ENCODE peak calls at places on chromosomes 13 and 19, in seven cellular contexts. M is NAMALWA; H is activated naive CD4-positive, alpha-beta T cell treated with anti-CD3 and anti-CD28 coated beads for 36 hours; N is H4; K is GOT3; C is CD8-positive, alpha-beta T cell; B is non-pigmented ciliary epithelial cell. J is an unnamed sample.

GRCh38 chr19:42370667-42371066 is 19.4 kb downstream of the CNFN start:
- DNase-seq in H (no peak), N (no peak), B (no peak), C (no peak), M (no peak), K (no peak), J (no peak)

GRCh38 chr13:48431987-48432615 is 19.2 kb upstream of the LPAR6 start:
- DNase-seq in N (no peak), M (no peak), K (no peak), H (no peak), C (no peak), B (no peak), J (no peak)

GRCh38 chr19:47049307-47049700 is 880 bp upstream of the TMEM160 start:
- DNase-seq in K (no peak), H (no peak), B (peak), M (no peak), C (no peak), N (no peak), J (no peak)

GRCh38 chr19:45404557-45405434 is at the start of gene PPP1R13L:
- DNase-seq in B (peak), K (no peak), C (no peak), H (peak), M (no peak), N (no peak), J (no peak)

GRCh38 chr19:36142046-36142445 is 2.2 kb downstream of the CAPNS1 start:
- DNase-seq in C (no peak), H (no peak), K (no peak), N (no peak), B (no peak), M (no peak), J (no peak)

GRCh38 chr19:36112678-36113077 is 1.7 kb downstream of the OVOL3 start:
- DNase-seq in M (no peak), K (no peak), B (no peak), N (no peak), H (no peak), C (no peak), J (no peak)

GRCh38 chr13:27961227-27962085 is 7.7 kb downstream of the CDX2 start:
- DNase-seq in K (no peak), C (peak), B (no peak), M (no peak), H (no peak), N (no peak), J (no peak)

GRCh38 chr13:95226051-95226450 is 75.2 kb downstream of the ABCC4 start:
- DNase-seq in K (no peak), C (no peak), N (no peak), H (no peak), M (no peak), B (no peak), J (no peak)

GRCh38 chr13:83190020-83190419 is 692.3 kb downstream of the SLITRK1 start:
- DNase-seq in K (no peak), B (no peak), C (no peak), N (no peak), H (no peak), M (no peak), J (no peak)

GRCh38 chr19:39165857-39166256 is 30.9 kb upstream of the NCCRP1 start:
- DNase-seq in K (no peak), C (no peak), N (no peak), B (no peak), H (no peak), M (no peak), J (no peak)

GRCh38 chr19:7850975-7851622 is 21.1 kb downstream of the EVI5L start:
- DNase-seq in C (no peak), M (no peak), B (no peak), H (no peak), N (no peak), K (no peak), J (no peak)

GRCh38 chr19:13097331-13098258 is 5.1 kb downstream of the LYL1 start:
- DNase-seq in N (no peak), H (peak), C (no peak), B (no peak), K (no peak), M (no peak), J (no peak)